ENCODE peak calls at places on chromosomes 12 and 14, in ten cellular contexts. K is AG04450, R is choroid plexus epithelial cell, B is neural crest cell, V is HepG2, O is foreskin fibroblast, F is chondrocyte, W is brain microvascular endothelial cell, Z is mucosa of descending colon, L is cardiac muscle cell. A is an unnamed sample.

GRCh38 chr14:75711796-75712211 is 50.8 kb downstream of the TTLL5 start:
- DNase-seq in K (peak), R (peak), B (no peak), V (peak), O (peak), F (peak), W (peak), Z (peak), L (peak), A (peak)

GRCh38 chr12:122336015-122336946 is 70.0 kb upstream of the VPS33A start:
- DNase-seq in K (no peak), R (peak), B (peak), V (peak), O (peak), F (no peak), W (no peak), Z (no peak), L (peak), A (no peak)

GRCh38 chr14:77738559-77739250 is 22.3 kb downstream of the SNW1 start:
- DNase-seq in K (no peak), R (peak), B (no peak), V (no peak), O (no peak), F (no peak), W (peak), Z (no peak), L (no peak), A (no peak)

GRCh38 chr12:129938089-129938488 is 34.3 kb upstream of the TMEM132D start:
- DNase-seq in K (no peak), R (no peak), B (no peak), V (no peak), O (no peak), F (no peak), W (no peak), Z (no peak), L (no peak), A (no peak)

GRCh38 chr12:58787021-58787760 is 133.1 kb downstream of the LRIG3 start:
- DNase-seq in K (no peak), R (peak), B (no peak), V (no peak), O (no peak), F (no peak), W (no peak), Z (no peak), L (no peak), A (no peak)

GRCh38 chr12:77220586-77220985 is 155.2 kb upstream of the E2F7 start:
- DNase-seq in K (no peak), R (no peak), B (no peak), V (no peak), O (no peak), F (no peak), W (peak), Z (no peak), L (no peak), A (no peak)

GRCh38 chr12:3125674-3126073 is 48.5 kb downstream of the TSPAN9 start:
- DNase-seq in K (no peak), R (no peak), B (no peak), V (no peak), O (no peak), F (no peak), W (no peak), Z (no peak), L (no peak), A (no peak)

GRCh38 chr12:66365718-66366485 is 63.6 kb downstream of the HELB start:
- DNase-seq in K (no peak), R (peak), B (no peak), V (no peak), O (peak), F (no peak), W (peak), Z (no peak), L (no peak), A (no peak)

GRCh38 chr12:9792961-9793617 is 32.4 kb upstream of the CD69 start:
- DNase-seq in K (peak), R (peak), B (no peak), V (no peak), O (peak), F (no peak), W (peak), Z (no peak), L (no peak), A (no peak)

GRCh38 chr12:69610729-69611128 is at the start of gene LRRC10:
- DNase-seq in K (no peak), R (no peak), B (no peak), V (no peak), O (no peak), F (no peak), W (no peak), Z (no peak), L (peak), A (no peak)

GRCh38 chr14:69460093-69460701 is 24.3 kb upstream of the PLEKHD1 start:
- DNase-seq in K (peak), R (peak), B (peak), V (peak), O (peak), F (no peak), W (peak), Z (no peak), L (peak), A (peak)

GRCh38 chr14:68786491-68787234 is 6.2 kb downstream of the ZFP36L1 start:
- DNase-seq in K (no peak), R (peak), B (no peak), V (no peak), O (peak), F (no peak), W (no peak), Z (no peak), L (no peak), A (no peak)

GRCh38 chr12:66268562-66268961 is 33.7 kb upstream of the HELB start:
- DNase-seq in K (no peak), R (no peak), B (no peak), V (no peak), O (no peak), F (no peak), W (no peak), Z (no peak), L (no peak), A (no peak)

GRCh38 chr12:47736877-47737676 is 11.8 kb upstream of the ENDOU start:
- DNase-seq in K (peak), R (peak), B (no peak), V (no peak), O (peak), F (no peak), W (no peak), Z (peak), L (peak), A (peak)

GRCh38 chr12:145369-145960 is 68.5 kb downstream of the SLC6A12 start:
- DNase-seq in K (no peak), R (no peak), B (no peak), V (peak), O (no peak), F (no peak), W (no peak), Z (no peak), L (no peak), A (no peak)

GRCh38 chr14:91349481-91350074 is 68.0 kb downstream of the CCDC88C start:
- DNase-seq in K (no peak), R (no peak), B (no peak), V (no peak), O (no peak), F (peak), W (no peak), Z (no peak), L (no peak), A (no peak)

GRCh38 chr14:104999361-104999760 is 13.8 kb downstream of the CLBA1 start:
- DNase-seq in K (no peak), R (no peak), B (no peak), V (no peak), O (no peak), F (no peak), W (no peak), Z (no peak), L (no peak), A (no peak)

GRCh38 chr12:92272301-92272964 is 126.8 kb upstream of the BTG1 start:
- DNase-seq in K (no peak), R (no peak), B (no peak), V (no peak), O (no peak), F (no peak), W (no peak), Z (no peak), L (no peak), A (no peak)

GRCh38 chr14:70052990-70053389 is 135.8 kb downstream of the SLC8A3 start:
- DNase-seq in K (no peak), R (peak), B (peak), V (peak), O (peak), F (no peak), W (peak), Z (no peak), L (peak), A (no peak)

GRCh38 chr12:24081581-24081980 is 132.1 kb upstream of the SOX5 start:
- DNase-seq in K (no peak), R (no peak), B (peak), V (no peak), O (no peak), F (no peak), W (no peak), Z (no peak), L (no peak), A (no peak)

GRCh38 chr14:50260511-50260910 is 29.1 kb upstream of the SOS2 start:
- DNase-seq in K (peak), R (peak), B (no peak), V (peak), O (peak), F (no peak), W (peak), Z (no peak), L (peak), A (peak)

GRCh38 chr12:47022296-47022695 is 57.1 kb upstream of the PCED1B start:
- DNase-seq in K (no peak), R (peak), B (no peak), V (no peak), O (no peak), F (no peak), W (peak), Z (no peak), L (no peak), A (no peak)

GRCh38 chr12:62763827-62764226 is 171.1 kb downstream of the PPM1H start:
- DNase-seq in K (no peak), R (no peak), B (no peak), V (no peak), O (no peak), F (no peak), W (no peak), Z (no peak), L (no peak), A (no peak)

GRCh38 chr14:50955373-50956043 is 11.2 kb upstream of the PYGL start:
- DNase-seq in K (peak), R (peak), B (no peak), V (peak), O (peak), F (no peak), W (peak), Z (peak), L (peak), A (peak)

GRCh38 chr14:38350102-38350501 is 94.2 kb upstream of the CLEC14A start:
- DNase-seq in K (no peak), R (no peak), B (no peak), V (no peak), O (no peak), F (no peak), W (no peak), Z (no peak), L (no peak), A (no peak)

GRCh38 chr12:107064243-107064642 is 29.1 kb downstream of the CRY1 start:
- DNase-seq in K (no peak), R (no peak), B (no peak), V (no peak), O (no peak), F (no peak), W (no peak), Z (no peak), L (no peak), A (no peak)

GRCh38 chr14:25570483-25570882 is 520.5 kb upstream of the STXBP6 start:
- DNase-seq in K (no peak), R (no peak), B (no peak), V (no peak), O (no peak), F (no peak), W (no peak), Z (no peak), L (no peak), A (no peak)

GRCh38 chr12:123363385-123363742 is 1.3 kb downstream of the SBNO1 start:
- DNase-seq in K (no peak), R (peak), B (no peak), V (no peak), O (no peak), F (no peak), W (peak), Z (no peak), L (no peak), A (no peak)

GRCh38 chr12:103832048-103832798 is 8.8 kb downstream of the NT5DC3 start:
- DNase-seq in K (no peak), R (no peak), B (no peak), V (no peak), O (no peak), F (no peak), W (no peak), Z (no peak), L (no peak), A (no peak)

GRCh38 chr12:12035229-12035628 is 35.5 kb upstream of the BCL2L14 start:
- DNase-seq in K (no peak), R (no peak), B (no peak), V (no peak), O (no peak), F (no peak), W (no peak), Z (no peak), L (no peak), A (no peak)

GRCh38 chr12:132951649-132952048 is 4.5 kb downstream of the ZNF605 start:
- DNase-seq in K (no peak), R (no peak), B (no peak), V (no peak), O (no peak), F (no peak), W (no peak), Z (no peak), L (no peak), A (no peak)

GRCh38 chr12:30440826-30441602 is 254.7 kb downstream of the IPO8 start:
- DNase-seq in K (no peak), R (peak), B (peak), V (peak), O (peak), F (no peak), W (peak), Z (no peak), L (peak), A (no peak)

GRCh38 chr14:83007641-83008237 is 1474.1 kb upstream of the SEL1L start:
- DNase-seq in K (no peak), R (no peak), B (no peak), V (no peak), O (no peak), F (no peak), W (no peak), Z (no peak), L (no peak), A (no peak)

GRCh38 chr14:94021416-94022157 is 4.6 kb upstream of the OTUB2 start:
- DNase-seq in K (no peak), R (peak), B (no peak), V (peak), O (no peak), F (no peak), W (no peak), Z (no peak), L (peak), A (no peak)

DNA sequence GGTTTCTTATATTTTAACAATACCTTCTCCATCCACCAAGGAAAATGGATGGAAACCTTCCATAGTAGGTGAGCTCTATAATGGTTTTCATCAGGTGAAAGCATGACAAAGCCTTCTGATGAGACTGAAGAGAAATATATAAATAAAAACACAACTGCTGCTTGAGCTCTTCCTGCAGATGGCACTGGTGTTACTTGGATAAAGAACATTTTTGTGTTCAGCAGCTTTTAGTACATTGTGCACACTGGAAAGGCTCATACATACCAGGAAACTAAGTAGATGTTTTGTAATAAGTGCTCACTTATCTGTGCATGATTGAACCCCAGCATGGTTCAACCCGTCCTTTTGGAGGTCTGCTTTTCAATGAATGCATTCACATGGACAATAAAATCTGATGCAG is 357.3 kb upstream of the MIS18BP1 start:
- DNase-seq in K (no peak), R (peak), B (no peak), V (no peak), O (no peak), F (no peak), W (peak), Z (no peak), L (peak), A (no peak)
- TF ChIP-seq CTCF in K (no peak), R (peak), B (peak), V (no peak), O (no peak), F (peak), W (peak), Z (no peak), L (no peak), A (no peak)

GRCh38 chr14:23297878-23298277 is 4.8 kb downstream of the PPP1R3E start:
- DNase-seq in K (no peak), R (no peak), B (no peak), V (no peak), O (no peak), F (no peak), W (no peak), Z (no peak), L (no peak), A (no peak)

GRCh38 chr14:23300687-23301223 is 1.9 kb downstream of the PPP1R3E start:
- DNase-seq in K (no peak), R (no peak), B (no peak), V (peak), O (no peak), F (no peak), W (peak), Z (no peak), L (peak), A (no peak)

GRCh38 chr14:23299186-23299521 is 3.5 kb downstream of the PPP1R3E start:
- DNase-seq in K (no peak), R (no peak), B (no peak), V (no peak), O (no peak), F (no peak), W (no peak), Z (no peak), L (no peak), A (no peak)

GRCh38 chr14:23299986-23300686 is 2.5 kb downstream of the PPP1R3E start:
- DNase-seq in K (no peak), R (no peak), B (no peak), V (no peak), O (no peak), F (no peak), W (no peak), Z (no peak), L (no peak), A (no peak)

DNA sequence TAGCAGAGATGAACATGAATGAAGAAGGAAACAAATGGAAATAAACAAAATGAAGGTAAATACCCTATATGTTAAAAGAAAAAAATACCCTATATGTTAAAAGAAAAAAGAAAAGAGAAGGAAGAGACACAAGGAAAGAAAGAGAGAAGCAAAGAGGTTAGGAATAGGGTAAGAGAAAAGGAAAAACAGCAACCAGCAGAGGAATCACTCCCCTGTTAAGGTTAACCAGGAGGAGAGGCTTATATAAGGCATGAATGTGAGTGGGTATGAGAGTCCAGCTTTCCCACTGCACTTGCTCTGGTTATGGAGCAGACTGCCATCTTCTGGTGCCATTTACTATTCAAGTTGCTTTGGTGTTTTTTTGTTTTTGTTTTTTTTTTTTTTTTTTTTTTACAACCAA is 3.1 kb downstream of the PPP1R3E start:
- DNase-seq in K (no peak), R (peak), B (no peak), V (peak), O (no peak), F (no peak), W (no peak), Z (no peak), L (peak), A (no peak)
- TF ChIP-seq CTCF in K (peak), R (peak), B (peak), V (peak), O (peak), F (peak), W (peak), Z (no peak), L (peak), A (peak)

GRCh38 chr12:68210875-68211274 is 14.7 kb downstream of the IL26 start:
- DNase-seq in K (no peak), R (no peak), B (no peak), V (no peak), O (no peak), F (no peak), W (no peak), Z (no peak), L (no peak), A (no peak)
- TF ChIP-seq CTCF in K (no peak), R (no peak), B (no peak), V (no peak), O (no peak), F (no peak), W (no peak), Z (no peak), L (no peak), A (no peak)

GRCh38 chr12:78767264-78767981 is 97.2 kb upstream of the SYT1 start:
- DNase-seq in K (no peak), R (no peak), B (no peak), V (no peak), O (no peak), F (no peak), W (no peak), Z (no peak), L (no peak), A (no peak)
- TF ChIP-seq CTCF in K (no peak), R (no peak), B (no peak), V (no peak), O (no peak), F (no peak), W (no peak), Z (no peak), L (no peak), A (no peak)

DNA sequence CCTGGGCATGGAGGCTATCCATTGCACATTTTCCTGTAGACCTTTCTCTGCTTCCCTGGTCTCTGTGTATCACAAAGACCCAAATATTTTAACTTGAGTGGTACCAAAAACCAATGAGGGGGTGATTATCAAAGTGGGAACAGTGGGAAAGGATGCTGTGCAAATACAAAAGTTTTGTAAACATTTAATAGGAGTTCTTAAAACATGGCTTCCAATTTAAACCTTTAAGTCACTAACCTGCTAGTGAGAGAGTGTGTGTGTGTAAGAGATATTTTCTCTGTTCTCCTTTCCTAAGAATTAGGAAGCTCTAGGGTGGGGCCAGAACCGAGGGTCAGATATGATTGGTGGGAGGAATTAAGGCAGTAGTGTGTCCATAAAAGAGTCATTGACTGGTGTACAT is 64.5 kb upstream of the ARHGAP5 start:
- DNase-seq in K (no peak), R (no peak), B (no peak), V (no peak), O (no peak), F (no peak), W (no peak), Z (no peak), L (no peak), A (no peak)
- TF ChIP-seq CTCF in K (no peak), R (no peak), B (no peak), V (no peak), O (no peak), F (no peak), W (no peak), Z (no peak), L (no peak), A (no peak)

DNA sequence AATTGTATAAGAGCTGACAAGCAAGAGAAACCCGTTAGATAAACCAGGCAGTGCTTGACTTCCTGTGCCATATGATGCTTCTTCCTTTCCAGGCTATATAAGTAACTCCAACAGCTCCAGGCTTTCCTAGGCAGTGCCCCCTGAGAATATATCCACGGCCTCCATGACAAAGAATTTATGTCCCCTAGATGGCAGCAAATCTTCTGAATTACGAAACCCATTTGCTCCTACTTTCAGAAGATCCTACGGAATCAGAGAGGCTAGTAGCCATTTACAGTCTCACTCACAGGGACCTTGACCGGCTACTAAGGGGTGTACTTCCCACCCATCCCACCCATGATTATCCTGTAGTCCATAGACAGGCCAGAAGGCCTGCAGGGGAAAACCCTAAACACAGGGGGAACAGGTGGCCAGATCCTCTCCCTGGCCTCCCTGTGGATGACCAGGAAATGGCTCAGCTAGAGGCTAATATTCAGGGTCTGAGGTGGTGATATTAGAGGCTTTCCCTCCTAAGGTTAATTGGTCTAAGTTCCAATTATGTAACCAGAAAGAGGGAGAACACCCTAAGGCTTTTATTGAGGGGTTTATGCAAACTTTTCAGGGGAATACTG is 77.2 kb upstream of the DCD start:
- DNase-seq in K (no peak), R (peak), B (no peak), V (peak), O (no peak), F (no peak), W (peak), Z (no peak), L (peak), A (no peak)
- TF ChIP-seq CTCF in K (peak), R (peak), B (peak), V (peak), O (peak), F (peak), W (peak), Z (no peak), L (peak), A (peak)